ENCODE peak calls at places on chromosomes 7 and 10, in four cellular contexts. G, I, J and M are unnamed samples.
A peak's percentile ranks its signal among the peaks of the same experiment; 100 is the strongest.

GRCh38 chr7:140035400-140036223 is 27.1 kb downstream of the PARP12 start:
- DNase-seq in G (no peak), I (no peak), J (no peak), M (no peak)

GRCh38 chr10:78452782-78453181 is 419.1 kb downstream of the RPS24 start:
- DNase-seq in G (no peak), I (no peak), J (peak; percentile 2), M (no peak)

GRCh38 chr10:117409549-117410283 is 34.5 kb upstream of the PDZD8 start:
- DNase-seq in G (no peak), I (no peak), J (no peak), M (no peak)

GRCh38 chr7:34719651-34720050 is 61.6 kb downstream of the NPSR1 start:
- DNase-seq in G (no peak), I (no peak), J (no peak), M (no peak)

GRCh38 chr7:2006921-2007381 is 225.8 kb downstream of the MAD1L1 start:
- DNase-seq in G (peak; percentile 69), I (no peak), J (peak; percentile 24), M (no peak)

GRCh38 chr10:7853226-7853891 is 35.1 kb downstream of the TAF3 start:
- DNase-seq in G (no peak), I (no peak), J (no peak), M (no peak)

GRCh38 chr7:99860281-99861127 is 16.3 kb downstream of the OR2AE1 start:
- DNase-seq in G (peak; percentile 60), I (peak; percentile 19), J (peak; percentile 28), M (no peak)

GRCh38 chr7:101066858-101067227 is 18.4 kb upstream of the TRIM56 start:
- DNase-seq in G (no peak), I (no peak), J (no peak), M (no peak)

GRCh38 chr7:80284848-80285247 is 150.2 kb downstream of the GNAI1 start:
- DNase-seq in G (no peak), I (no peak), J (no peak), M (no peak)

GRCh38 chr7:41994046-41994745 is 242.8 kb downstream of the GLI3 start:
- DNase-seq in G (no peak), I (no peak), J (no peak), M (no peak)

GRCh38 chr7:41996381-41997035 is 240.5 kb downstream of the GLI3 start:
- DNase-seq in G (no peak), I (no peak), J (no peak), M (no peak)

GRCh38 chr7:41995632-41996271 is 241.3 kb downstream of the GLI3 start:
- DNase-seq in G (no peak), I (no peak), J (no peak), M (no peak)

GRCh38 chr7:41993173-41993867 is 243.7 kb downstream of the GLI3 start:
- DNase-seq in G (no peak), I (no peak), J (no peak), M (no peak)

GRCh38 chr7:41994746-41995110 is 242.3 kb downstream of the GLI3 start:
- DNase-seq in G (no peak), I (no peak), J (no peak), M (no peak)
- H3K27ac ChIP-seq in G (no peak overlapping the region), I (no peak overlapping the region), J (no peak overlapping the region), M (no peak overlapping the region)

DNA sequence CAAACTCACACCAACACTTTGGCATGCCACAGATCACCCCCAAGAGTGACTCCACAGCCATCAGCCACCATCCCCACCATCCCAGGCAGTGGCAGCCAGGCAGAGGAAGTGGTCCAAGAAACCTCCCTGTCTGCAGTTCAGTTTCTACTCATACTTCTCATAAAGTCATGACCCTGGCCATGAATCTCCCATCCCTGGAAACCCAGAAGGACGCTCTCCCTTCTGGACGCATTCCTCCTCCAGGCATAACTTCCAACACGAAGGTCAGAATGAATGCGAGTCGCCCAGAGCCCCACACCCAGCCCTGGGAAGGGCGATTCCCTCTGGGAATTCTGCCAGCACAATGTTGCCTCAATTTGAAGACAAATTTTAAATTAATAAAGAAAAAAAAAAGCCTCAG is 307.8 kb downstream of the FRMD4A start:
- DNase-seq in G (no peak), I (no peak), J (no peak), M (no peak)
- H3K4me3 ChIP-seq in G (no peak overlapping the region), I (peak overlapping the region; percentile 48), J (no peak overlapping the region), M (no peak overlapping the region)

GRCh38 chr10:100567249-100567648 is 31.5 kb downstream of the HIF1AN start:
- DNase-seq in G (no peak), I (no peak), J (no peak), M (no peak)
- H3K27me3 ChIP-seq in G (no peaks in the 10 kb centered on the region), I (no peaks in the 10 kb centered on the region), J (peaks cover 94% of the 10 kb centered on the region), M (no peaks in the 10 kb centered on the region)

GRCh38 chr10:48285710-48286109 is 11.2 kb upstream of the FRMPD2 start:
- DNase-seq in G (no peak), I (no peak), J (no peak), M (no peak)

GRCh38 chr10:48289652-48290238 is 15.2 kb upstream of the FRMPD2 start:
- DNase-seq in G (peak; percentile 77), I (no peak), J (peak; percentile 71), M (peak; percentile 44)

GRCh38 chr10:48286356-48286755 is 11.9 kb upstream of the FRMPD2 start:
- DNase-seq in G (no peak), I (no peak), J (no peak), M (no peak)

GRCh38 chr10:48288661-48289060 is 14.2 kb upstream of the FRMPD2 start:
- DNase-seq in G (no peak), I (no peak), J (no peak), M (no peak)

GRCh38 chr10:48287417-48288391 is 13.2 kb upstream of the FRMPD2 start:
- DNase-seq in G (peak; percentile 76), I (no peak), J (peak; percentile 57), M (no peak)
- H3K27ac ChIP-seq in G (no peak overlapping the region), I (no peak overlapping the region), J (no peak overlapping the region), M (no peak overlapping the region)

DNA sequence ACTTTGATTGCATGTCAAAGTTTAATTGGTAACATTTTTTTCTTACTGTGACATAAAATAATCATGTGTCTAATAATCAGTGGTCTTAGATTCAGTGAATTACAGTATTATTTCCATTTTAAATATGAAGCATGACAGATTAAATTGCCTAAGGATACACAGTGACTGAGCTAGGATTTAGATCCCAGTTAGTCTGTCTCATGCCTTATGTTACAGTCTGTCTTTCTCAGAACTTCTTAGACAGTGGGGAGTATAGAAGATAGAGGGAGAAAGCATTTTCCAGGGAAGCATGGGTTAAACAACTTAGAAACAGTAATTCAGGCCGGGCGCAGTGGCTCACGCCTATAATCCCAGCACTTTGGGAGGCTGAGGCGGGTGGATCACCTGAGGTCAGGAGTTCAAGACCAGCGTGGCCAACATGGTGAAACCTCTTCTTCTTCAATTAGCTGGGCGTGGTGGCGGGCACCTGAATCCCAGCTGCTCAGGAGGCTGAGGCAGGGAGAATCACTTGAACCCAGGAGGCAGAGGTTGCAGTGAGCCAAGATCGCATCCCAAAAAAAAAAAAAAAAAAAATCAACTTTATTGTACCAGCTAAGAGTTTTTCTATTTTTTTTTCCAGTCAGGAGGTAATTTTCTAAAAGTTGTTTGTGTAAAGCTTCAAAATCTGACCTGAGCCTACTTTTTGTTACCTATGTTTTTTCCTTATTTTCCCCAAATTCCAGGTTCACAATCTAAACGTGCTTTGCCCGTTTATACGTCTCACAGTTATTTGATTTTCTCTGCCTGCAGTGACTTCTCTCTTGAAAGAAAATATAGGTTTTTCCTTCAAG is 3.3 kb downstream of the CASD1 start:
- DNase-seq in G (no peak), I (no peak), J (no peak), M (no peak)
- H3K4me3 ChIP-seq in G (no peak overlapping the region), I (no peak overlapping the region), J (no peak overlapping the region), M (no peak overlapping the region)